ENCODE peak calls at places on chromosomes 7 and 10, in four cellular contexts. P is iPS DF 19.7, T is fibroblast of the aortic adventitia, H is G401. L is an unnamed sample.

GRCh38 chr7:128831178-128831993 is 1.2 kb downstream of the FLNC start:
- DNase-seq in H (peak; percentile 40), P (no peak), T (peak; percentile 69), L (peak; percentile 91)

GRCh38 chr7:115023219-115023618 is 101.3 kb downstream of the MDFIC start:
- DNase-seq in P (no peak), H (no peak), T (no peak), L (no peak)

GRCh38 chr10:71351628-71352319 is 32.7 kb downstream of the SLC29A3 start:
- DNase-seq in T (no peak), H (peak; percentile 92), P (no peak), L (no peak)

GRCh38 chr7:74582447-74583039 is 75.0 kb upstream of the GTF2I start:
- DNase-seq in T (no peak), H (no peak), P (no peak), L (no peak)

GRCh38 chr7:147879116-147879750 is 711.3 kb upstream of the C7orf33 start:
- DNase-seq in T (no peak), H (peak; percentile 58), P (no peak), L (no peak)

GRCh38 chr10:124064676-124065075 is 28.7 kb downstream of the CHST15 start:
- DNase-seq in T (no peak), P (no peak), H (no peak), L (no peak)

GRCh38 chr7:51255536-51256243 is 60.9 kb downstream of the COBL start:
- DNase-seq in P (peak; percentile 7), T (no peak), H (peak; percentile 62), L (peak; percentile 92)

GRCh38 chr10:30502266-30503058 is 68.5 kb downstream of the MAP3K8 start:
- DNase-seq in P (no peak), T (peak; percentile 54), H (no peak), L (peak; percentile 71)

GRCh38 chr10:102630663-102631062 is 13.6 kb upstream of the TRIM8 start:
- DNase-seq in P (no peak), H (no peak), T (no peak), L (no peak)

GRCh38 chr7:39187130-39187529 is 209.4 kb downstream of the POU6F2 start:
- DNase-seq in T (no peak), H (no peak), P (no peak), L (peak; percentile 62)

GRCh38 chr7:1940402-1940786 is 270.3 kb downstream of the ELFN1 start:
- DNase-seq in P (no peak), T (no peak), H (no peak), L (no peak)

GRCh38 chr10:29381230-29381563 is 92.3 kb downstream of the LYZL1 start:
- DNase-seq in P (no peak), H (peak; percentile 62), T (no peak), L (no peak)

GRCh38 chr10:52959810-52960209 is 187.2 kb upstream of the MBL2 start:
- DNase-seq in T (no peak), P (no peak), H (no peak), L (no peak)

GRCh38 chr7:121083790-121084251 is 95.3 kb downstream of the CPED1 start:
- DNase-seq in T (peak; percentile 42), H (no peak), P (no peak), L (no peak)

GRCh38 chr7:12158334-12159060 is 52.6 kb upstream of the TMEM106B start:
- DNase-seq in T (peak; percentile 64), P (no peak), H (no peak), L (no peak)

GRCh38 chr7:22932896-22933295 is 81.0 kb downstream of the HYCC1 start:
- DNase-seq in T (no peak), H (no peak), P (no peak), L (no peak)

GRCh38 chr10:82477776-82478175 is 602.8 kb downstream of the NRG3 start:
- DNase-seq in H (no peak), T (no peak), P (no peak), L (no peak)

GRCh38 chr7:74515276-74515675 is 61.6 kb downstream of the GTF2IRD1 start:
- DNase-seq in T (no peak), P (no peak), H (no peak), L (no peak)

GRCh38 chr7:20458483-20458882 is 127.8 kb downstream of the ITGB8 start:
- DNase-seq in T (no peak), H (no peak), P (no peak), L (no peak)

GRCh38 chr7:29038463-29038862 is 80.3 kb upstream of the TRIL start:
- DNase-seq in T (peak; percentile 9), H (no peak), P (no peak), L (peak; percentile 61)

GRCh38 chr7:54932818-54933543 is 85.8 kb upstream of the EGFR start:
- DNase-seq in H (peak; percentile 3), P (peak; percentile 20), T (peak; percentile 44), L (peak; percentile 92)

GRCh38 chr7:150722403-150723065 is 6.1 kb downstream of the GIMAP1 start:
- DNase-seq in P (no peak), H (no peak), T (no peak), L (peak; percentile 12)

GRCh38 chr7:152568972-152569371 is 107.0 kb downstream of the XRCC2 start:
- DNase-seq in P (no peak), H (no peak), T (no peak), L (no peak)

GRCh38 chr7:80135306-80136104 is 874 bp downstream of the GNAI1 start:
- DNase-seq in H (peak; percentile 69), P (no peak), T (peak; percentile 43), L (peak; percentile 59)

GRCh38 chr7:47979145-47979831 is at the start of gene HUS1:
- DNase-seq in P (peak; percentile 72), H (peak; percentile 81), T (peak; percentile 86), L (peak; percentile 95)

GRCh38 chr10:44249490-44249889 is 135.4 kb downstream of the CXCL12 start:
- DNase-seq in H (no peak), P (no peak), T (no peak), L (no peak)

GRCh38 chr10:49111320-49111698 is 4.0 kb downstream of the VSTM4 start:
- DNase-seq in P (no peak), H (no peak), T (no peak), L (peak; percentile 40)

GRCh38 chr7:141144921-141145629 is 71.2 kb downstream of the TMEM178B start:
- DNase-seq in P (no peak), T (no peak), H (no peak), L (peak; percentile 86)

GRCh38 chr7:135326636-135327280 is 93.1 kb downstream of the STRA8 start:
- DNase-seq in P (no peak), T (peak; percentile 52), H (no peak), L (no peak)

GRCh38 chr10:97713351-97713827 is at the start of gene MARVELD1:
- DNase-seq in P (no peak), T (peak; percentile 84), H (peak; percentile 45), L (peak; percentile 90)

GRCh38 chr10:75043256-75044121 is 68.0 kb upstream of the SAMD8 start:
- DNase-seq in T (no peak), H (no peak), P (no peak), L (no peak)

GRCh38 chr10:69499726-69500689 is 48.7 kb downstream of the TSPAN15 start:
- DNase-seq in H (no peak), P (no peak), T (no peak), L (peak; percentile 47)

GRCh38 chr7:94297397-94297838 is 97.3 kb upstream of the COL1A2 start:
- DNase-seq in H (no peak), T (peak; percentile 99), P (no peak), L (peak; percentile 74)

GRCh38 chr10:71873582-71874182 is 22.6 kb upstream of the PSAP start:
- DNase-seq in P (no peak), T (no peak), H (no peak), L (no peak)

GRCh38 chr10:126198681-126199080 is 189.6 kb downstream of the ADAM12 start:
- DNase-seq in H (no peak), P (no peak), T (peak; percentile 61), L (no peak)

GRCh38 chr10:6416892-6417512 is 163.1 kb downstream of the PRKCQ start:
- DNase-seq in T (peak; percentile 62), P (peak; percentile 48), H (peak; percentile 48), L (no peak)

GRCh38 chr7:132118641-132119040 is 457.6 kb downstream of the PLXNA4 start:
- DNase-seq in T (no peak), P (no peak), H (no peak), L (no peak)

GRCh38 chr7:90955641-90956207 is 308.5 kb upstream of the FZD1 start:
- DNase-seq in H (no peak), P (no peak), T (no peak), L (no peak)

GRCh38 chr7:131544449-131545425 is 11.7 kb downstream of the PODXL start:
- DNase-seq in P (no peak), H (no peak), T (peak; percentile 40), L (peak; percentile 93)

GRCh38 chr7:100400656-100401055 is 27.4 kb downstream of the PILRA start:
- DNase-seq in P (no peak), T (no peak), H (peak; percentile 79), L (peak; percentile 85)